ENCODE peak calls at places on chromosomes 5 and 9, in five cellular contexts. N is fibroblast of lung, I is mucosa of descending colon, T is neural progenitor cell, S is IMR-90. D is an unnamed sample.

GRCh38 chr5:139638736-139639618 is 9.2 kb upstream of the CXXC5 start:
- DNase-seq in N (no peak), S (no peak), I (peak; percentile 23), T (peak; percentile 42), D (no peak)

GRCh38 chr5:168987540-168988300 is 313.2 kb downstream of the SLIT3 start:
- DNase-seq in S (peak; percentile 58), T (peak; percentile 79), N (peak; percentile 47), I (peak; percentile 89), D (peak; percentile 60)

GRCh38 chr9:11663913-11664312 is 1029.3 kb upstream of the TYRP1 start:
- DNase-seq in S (no peak), T (no peak), N (no peak), I (no peak), D (no peak)

GRCh38 chr9:68777070-68777763 is 72.2 kb downstream of the PIP5K1B start:
- DNase-seq in S (no peak), T (no peak), I (no peak), N (no peak), D (no peak)

GRCh38 chr5:86974910-86975309 is 292.8 kb upstream of the RASA1 start:
- DNase-seq in I (no peak), N (no peak), T (no peak), S (no peak), D (no peak)

GRCh38 chr9:87267701-87268100 is 230.0 kb upstream of the DAPK1 start:
- DNase-seq in I (no peak), N (no peak), T (no peak), S (no peak), D (no peak)

GRCh38 chr9:117400131-117400530 is 14.7 kb downstream of the ASTN2 start:
- DNase-seq in S (no peak), T (peak; percentile 59), I (no peak), N (no peak), D (no peak)

GRCh38 chr9:133484671-133485437 is 6.0 kb upstream of the SLC2A6 start:
- DNase-seq in N (no peak), T (no peak), I (no peak), S (no peak), D (no peak)

GRCh38 chr9:114031948-114032688 is 46.0 kb downstream of the AMBP start:
- DNase-seq in S (no peak), T (no peak), N (no peak), I (no peak), D (no peak)

GRCh38 chr5:123530728-123531127 is 18.8 kb downstream of the CSNK1G3 start:
- DNase-seq in I (no peak), N (no peak), S (no peak), T (no peak), D (no peak)

GRCh38 chr5:124160265-124160664 is 586.2 kb downstream of the ZNF608 start:
- DNase-seq in I (no peak), S (no peak), T (no peak), N (no peak), D (no peak)

GRCh38 chr5:157357823-157358222 is 91.9 kb downstream of the CYFIP2 start:
- DNase-seq in T (no peak), N (no peak), S (no peak), I (no peak), D (no peak)

GRCh38 chr5:178989311-178989710 is 5.8 kb downstream of the GRM6 start:
- DNase-seq in I (no peak), N (no peak), S (no peak), T (no peak), D (no peak)

GRCh38 chr5:15014809-15015208 is 143.2 kb upstream of the ANKH start:
- DNase-seq in N (peak; percentile 72), S (peak; percentile 38), I (no peak), T (no peak), D (no peak)

GRCh38 chr5:56025303-56025885 is 30.6 kb upstream of the IL6ST start:
- DNase-seq in S (peak; percentile 21), N (no peak), T (no peak), I (peak; percentile 30), D (no peak)

GRCh38 chr5:52791366-52791765 is 3.6 kb downstream of the ITGA1 start:
- DNase-seq in S (no peak), N (no peak), T (no peak), I (no peak), D (no peak)

GRCh38 chr9:7097785-7098420 is 340.1 kb downstream of the KDM4C start:
- DNase-seq in S (peak; percentile 56), I (no peak), T (no peak), N (peak; percentile 27), D (no peak)

GRCh38 chr9:113210815-113211214 is 10.3 kb downstream of the FKBP15 start:
- DNase-seq in S (no peak), N (no peak), I (peak; percentile 19), T (no peak), D (no peak)

GRCh38 chr9:123611228-123611627 is 255.2 kb downstream of the CRB2 start:
- DNase-seq in T (no peak), S (peak; percentile 22), I (no peak), N (no peak), D (no peak)

GRCh38 chr5:154516475-154516874 is 38.4 kb upstream of the HAND1 start:
- DNase-seq in N (no peak), I (no peak), S (no peak), T (no peak), D (no peak)

GRCh38 chr9:110432253-110432652 is 94.6 kb upstream of the TXNDC8 start:
- DNase-seq in I (no peak), T (no peak), S (peak; percentile 71), N (peak; percentile 76), D (no peak)

GRCh38 chr9:110426052-110426709 is 88.5 kb upstream of the TXNDC8 start:
- DNase-seq in N (peak; percentile 40), T (no peak), S (peak; percentile 44), I (no peak), D (peak; percentile 19)

GRCh38 chr9:110429453-110429852 is 91.8 kb upstream of the TXNDC8 start:
- DNase-seq in N (no peak), S (peak; percentile 12), T (no peak), I (no peak), D (no peak)

GRCh38 chr9:110427497-110428104 is 89.9 kb upstream of the TXNDC8 start:
- DNase-seq in N (peak; percentile 41), I (peak; percentile 82), T (peak; percentile 72), S (peak; percentile 28), D (no peak)
- TF ChIP-seq CTCF in N (peak; percentile 74), I (peak; percentile 28), T (peak; percentile 87), S (peak; percentile 47), D (peak; percentile 62)

GRCh38 chr9:69817202-69817601 is 3.4 kb upstream of the CFAP95 start:
- DNase-seq in N (no peak), T (no peak), I (no peak), S (no peak), D (no peak)

GRCh38 chr9:69818946-69819345 is 1.7 kb upstream of the CFAP95 start:
- DNase-seq in T (no peak), S (peak; percentile 41), I (no peak), N (peak; percentile 60), D (no peak)

GRCh38 chr9:69822091-69822750 is 1.6 kb downstream of the CFAP95 start:
- DNase-seq in N (peak; percentile 59), T (peak; percentile 45), I (no peak), S (peak; percentile 81), D (peak; percentile 27)

GRCh38 chr9:69824497-69825252 is 4.1 kb downstream of the CFAP95 start:
- DNase-seq in T (no peak), I (no peak), N (no peak), S (no peak), D (no peak)

DNA sequence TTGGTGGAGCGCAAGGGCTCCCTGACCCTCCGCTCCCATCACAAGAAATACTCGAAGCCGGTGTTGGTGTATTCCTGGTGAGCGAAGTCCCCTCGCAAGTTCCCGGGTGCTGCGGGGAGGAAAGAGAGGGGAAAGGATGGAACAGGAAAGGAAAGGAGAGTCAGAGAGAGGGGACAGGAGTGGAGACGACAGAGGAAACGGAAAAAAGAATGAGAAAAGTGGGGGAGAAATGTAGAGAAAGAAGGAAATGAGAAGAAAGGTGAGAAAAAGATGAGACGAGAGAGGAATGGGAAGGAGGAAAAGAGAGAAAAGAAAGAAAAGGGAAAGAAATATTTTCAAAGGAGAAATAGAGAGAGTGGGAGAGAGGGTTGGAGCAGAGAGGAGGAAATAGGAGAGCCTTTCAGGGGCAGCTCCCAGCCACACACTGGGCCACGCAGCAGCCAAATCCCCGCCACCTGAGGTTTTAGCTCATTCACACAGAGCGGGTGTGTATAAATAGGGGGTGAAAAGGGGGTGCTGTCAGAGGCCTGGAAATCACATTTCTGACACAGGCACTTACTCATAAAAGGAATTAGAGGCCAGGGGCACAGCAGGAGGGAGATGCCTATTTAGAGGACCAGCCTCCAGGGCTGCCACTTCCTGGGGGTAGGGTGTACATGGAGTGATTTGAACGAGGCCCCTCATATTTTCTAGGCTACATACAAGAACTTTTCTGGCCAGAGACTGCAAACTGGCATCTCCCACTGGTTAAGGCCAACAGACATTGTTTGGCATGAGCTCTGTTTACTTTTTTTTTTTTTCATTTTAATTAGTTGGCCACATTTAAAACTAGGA is 555 bp downstream of the CFAP95 start:
- DNase-seq in T (peak; percentile 36), N (no peak), I (no peak), S (no peak), D (no peak)
- TF ChIP-seq CTCF in T (no peak), N (no peak), I (no peak), S (no peak), D (no peak)

GRCh38 chr5:111513175-111513520 is 813 bp upstream of the STARD4 start:
- DNase-seq in S (no peak), T (no peak), I (no peak), N (no peak), D (no peak)
- TF ChIP-seq CTCF in S (no peak), T (no peak), I (no peak), N (no peak), D (no peak)

GRCh38 chr5:162289489-162289888 is 221.9 kb downstream of the GABRG2 start:
- DNase-seq in T (no peak), N (no peak), I (no peak), S (no peak), D (no peak)

GRCh38 chr5:162283611-162284010 is 216.0 kb downstream of the GABRG2 start:
- DNase-seq in I (no peak), N (no peak), T (no peak), S (no peak), D (no peak)

GRCh38 chr5:162288647-162289296 is 221.2 kb downstream of the GABRG2 start:
- DNase-seq in T (no peak), N (no peak), S (no peak), I (no peak), D (no peak)
- TF ChIP-seq CTCF in T (no peak), N (no peak), S (no peak), I (no peak), D (no peak)

GRCh38 chr5:6762116-6762515 is 48.9 kb downstream of the TENT4A start:
- DNase-seq in T (no peak), S (no peak), I (no peak), N (no peak), D (no peak)
- TF ChIP-seq CTCF in T (no peak), S (no peak), I (no peak), N (no peak), D (no peak)

D was measured in astrocyte of the cerebellum.